ENCODE peak calls at places on chromosome 14, in four cellular contexts. G is activated T-cell treated with anti-CD3 and anti-CD28 coated beads, Interleukin-2, amount 50 U/mL, for 72 hours; Q is endothelial cell; O is heart left ventricle. K is an unnamed sample.

GRCh38 chr14:70045715-70046535 is 142.8 kb downstream of the SLC8A3 start:
- DNase-seq in G (peak), Q (peak), O (peak), K (peak)

GRCh38 chr14:84850595-84850994 is 679.3 kb upstream of the FLRT2 start:
- DNase-seq in G (no peak), Q (no peak), O (no peak), K (no peak)

GRCh38 chr14:37590096-37590809 is 4.8 kb downstream of the FOXA1 start:
- DNase-seq in G (no peak), Q (no peak), O (no peak), K (no peak)

GRCh38 chr14:61609143-61609851 is 86.0 kb upstream of the HIF1A start:
- DNase-seq in G (no peak), Q (peak), O (no peak), K (peak)

GRCh38 chr14:83164016-83164415 is 1630.4 kb upstream of the SEL1L start:
- DNase-seq in G (no peak), Q (no peak), O (no peak), K (no peak)

GRCh38 chr14:97413991-97414717 is 617.0 kb downstream of the VRK1 start:
- DNase-seq in G (no peak), Q (no peak), O (no peak), K (peak)

GRCh38 chr14:59275668-59276067 is 87.2 kb downstream of the DAAM1 start:
- DNase-seq in G (no peak), Q (no peak), O (no peak), K (no peak)

GRCh38 chr14:99273724-99274345 is 1.8 kb upstream of the BCL11B start:
- DNase-seq in G (peak), Q (no peak), O (no peak), K (no peak)

GRCh38 chr14:104554608-104555401 is 24.8 kb upstream of the C14orf180 start:
- DNase-seq in G (no peak), Q (no peak), O (peak), K (no peak)

GRCh38 chr14:26811756-26812305 is 214.0 kb upstream of the NOVA1 start:
- DNase-seq in G (no peak), Q (no peak), O (no peak), K (no peak)

K was measured in iPS DF 19.7.